ENCODE peak calls at places on chromosomes 7 and 10, in five cellular contexts. B is T-cell, U is right lobe of liver, W is HTR-8/SVneo, N is T-helper 17 cell. E is an unnamed sample.

GRCh38 chr10:14549496-14549895 is 218.8 kb upstream of the FRMD4A start:
- DNase-seq in U (no peak), N (no peak), B (no peak), W (no peak), E (no peak)

GRCh38 chr7:20647051-20647450 is 31.6 kb downstream of the ABCB5 start:
- DNase-seq in W (no peak), N (no peak), B (no peak), U (no peak), E (no peak)

GRCh38 chr10:101047961-101048892 is 13.6 kb upstream of the KAZALD1 start:
- DNase-seq in N (no peak), W (no peak), B (no peak), U (no peak), E (no peak)

GRCh38 chr10:110433740-110434139 is 64.0 kb upstream of the DUSP5 start:
- DNase-seq in B (no peak), U (no peak), W (no peak), N (no peak), E (no peak)

GRCh38 chr7:29883462-29884398 is 77.4 kb downstream of the WIPF3 start:
- DNase-seq in W (no peak), N (no peak), B (no peak), U (no peak), E (no peak)

GRCh38 chr7:66628361-66629221 is at the start of gene KCTD7:
- DNase-seq in U (peak), B (peak), W (peak), N (peak), E (peak)

GRCh38 chr7:120997902-120998301 is 9.4 kb downstream of the CPED1 start:
- DNase-seq in B (no peak), W (no peak), U (no peak), N (no peak), E (peak)

GRCh38 chr10:13492493-13493180 is 36.2 kb downstream of the BEND7 start:
- DNase-seq in N (no peak), B (no peak), U (no peak), W (no peak), E (no peak)

GRCh38 chr10:7945469-7946187 is 108.9 kb upstream of the GATA3 start:
- DNase-seq in B (no peak), W (no peak), N (no peak), U (no peak), E (no peak)

GRCh38 chr10:96509017-96509641 is 4.6 kb downstream of the TLL2 start:
- DNase-seq in B (no peak), U (no peak), W (no peak), N (no peak), E (no peak)

GRCh38 chr7:150368884-150369739 is 490 bp downstream of the REPIN1 start:
- DNase-seq in B (peak), U (peak), N (peak), W (peak), E (no peak)

GRCh38 chr7:7731732-7732131 is 13.3 kb upstream of the RPA3 start:
- DNase-seq in U (no peak), N (no peak), B (no peak), W (no peak), E (no peak)

GRCh38 chr10:118543714-118544400 is 51.6 kb downstream of the PRLHR start:
- DNase-seq in N (no peak), B (no peak), U (peak), W (peak), E (no peak)

GRCh38 chr10:65555192-65555591 is 1370.6 kb upstream of the LRRTM3 start:
- DNase-seq in W (no peak), U (no peak), B (no peak), N (no peak), E (no peak)

GRCh38 chr10:73310475-73310874 is 48.2 kb downstream of the CFAP70 start:
- DNase-seq in N (no peak), W (no peak), U (no peak), B (no peak), E (no peak)